ENCODE peak calls at places on chromosomes 13 and 19, in four cellular contexts. W is A549, D is K562, R is HepG2. E is an unnamed sample.

GRCh38 chr13:74171621-74172020 is 37.4 kb upstream of the KLF12 start:
- DNase-seq in R (no peak), W (no peak), D (no peak), E (no peak)

GRCh38 chr13:50236898-50237318 is 221.7 kb downstream of the KCNRG start:
- DNase-seq in D (no peak), R (no peak), W (no peak), E (no peak)

GRCh38 chr19:7435602-7436001 is 53.2 kb downstream of the PEX11G start:
- DNase-seq in D (no peak), W (no peak), R (no peak), E (no peak)

GRCh38 chr19:17721821-17722220 is 2.5 kb downstream of the MAP1S start:
- DNase-seq in W (no peak), R (no peak), D (no peak), E (no peak)

GRCh38 chr13:86788624-86789023 is 882.5 kb upstream of the SLITRK5 start:
- DNase-seq in D (no peak), W (no peak), R (no peak), E (no peak)

GRCh38 chr13:91031508-91031907 is 316.0 kb upstream of the MIR17HG start:
- DNase-seq in D (no peak), R (no peak), W (peak), E (no peak)

GRCh38 chr13:78689011-78689410 is 30.1 kb upstream of the OBI1 start:
- DNase-seq in W (no peak), D (no peak), R (peak), E (no peak)

GRCh38 chr13:20128459-20128927 is 32.4 kb downstream of the GJA3 start:
- DNase-seq in D (no peak), R (peak), W (no peak), E (peak)

GRCh38 chr19:51128227-51128626 is 3.5 kb downstream of the SIGLEC9 start:
- DNase-seq in W (no peak), D (no peak), R (no peak), E (no peak)

GRCh38 chr13:113328851-113329250 is 31.8 kb downstream of the LAMP1 start:
- DNase-seq in D (no peak), W (no peak), R (no peak), E (no peak)

GRCh38 chr13:113329656-113330312 is 32.7 kb downstream of the LAMP1 start:
- DNase-seq in R (no peak), D (no peak), W (no peak), E (no peak)

GRCh38 chr13:113325779-113326178 is 28.7 kb downstream of the LAMP1 start:
- DNase-seq in R (no peak), W (no peak), D (no peak), E (no peak)

GRCh38 chr13:113327391-113327765 is 30.3 kb downstream of the LAMP1 start:
- DNase-seq in R (no peak), W (no peak), D (no peak), E (no peak)

GRCh38 chr13:113327766-113328391 is 30.8 kb downstream of the LAMP1 start:
- DNase-seq in D (no peak), R (no peak), W (no peak), E (no peak)
- TF ChIP-seq HMGXB4 in D (no peak), R (no peak), W (no peak), E (no peak)

DNA sequence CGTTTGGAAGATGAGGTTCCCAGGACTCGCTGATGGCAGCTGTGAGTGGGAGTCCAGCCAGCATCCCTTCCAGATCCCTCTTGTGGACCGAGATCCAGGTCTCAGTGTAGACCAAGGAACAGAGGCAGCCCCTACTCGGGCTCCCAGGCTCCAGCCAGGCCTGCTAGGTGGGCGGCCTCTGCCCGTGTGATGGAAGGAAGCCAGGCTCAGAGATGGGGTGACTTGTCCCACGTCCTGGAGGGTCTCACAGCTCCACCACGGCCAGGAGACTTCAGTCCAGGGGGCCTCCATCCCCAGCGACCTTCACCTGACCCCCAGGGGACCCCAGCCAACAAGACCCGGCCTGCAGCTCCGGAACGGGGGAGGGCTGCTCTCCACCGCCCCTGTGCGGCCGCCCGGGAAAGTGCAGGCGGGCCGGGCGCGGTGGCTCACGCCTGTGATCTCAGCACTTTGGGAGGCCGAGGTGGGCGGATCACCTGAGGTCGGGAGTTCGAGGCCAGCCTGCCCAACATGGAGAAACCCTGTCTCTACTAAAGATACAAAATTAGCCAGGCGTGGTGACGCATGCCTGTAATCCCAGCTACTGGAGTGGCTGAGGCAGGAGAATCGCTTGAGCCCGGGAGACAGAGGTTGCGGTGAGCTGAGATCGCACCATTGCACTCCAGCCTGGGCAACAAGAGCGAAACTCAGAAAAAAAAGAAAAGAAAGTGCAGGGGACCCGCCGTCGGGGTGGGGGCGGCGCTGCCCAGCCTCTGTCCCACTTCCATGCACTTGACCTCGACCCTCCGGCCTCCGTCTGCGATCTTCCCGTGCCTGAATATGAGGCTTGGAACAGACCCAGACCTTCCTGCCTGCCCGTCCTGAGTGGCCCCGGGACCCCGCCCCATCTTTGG is 600 bp upstream of the MADCAM1 start:
- DNase-seq in R (no peak), W (peak), D (peak), E (peak)
- TF ChIP-seq HMGXB4 in R (peak), W (no peak), D (no peak), E (peak)

DNA sequence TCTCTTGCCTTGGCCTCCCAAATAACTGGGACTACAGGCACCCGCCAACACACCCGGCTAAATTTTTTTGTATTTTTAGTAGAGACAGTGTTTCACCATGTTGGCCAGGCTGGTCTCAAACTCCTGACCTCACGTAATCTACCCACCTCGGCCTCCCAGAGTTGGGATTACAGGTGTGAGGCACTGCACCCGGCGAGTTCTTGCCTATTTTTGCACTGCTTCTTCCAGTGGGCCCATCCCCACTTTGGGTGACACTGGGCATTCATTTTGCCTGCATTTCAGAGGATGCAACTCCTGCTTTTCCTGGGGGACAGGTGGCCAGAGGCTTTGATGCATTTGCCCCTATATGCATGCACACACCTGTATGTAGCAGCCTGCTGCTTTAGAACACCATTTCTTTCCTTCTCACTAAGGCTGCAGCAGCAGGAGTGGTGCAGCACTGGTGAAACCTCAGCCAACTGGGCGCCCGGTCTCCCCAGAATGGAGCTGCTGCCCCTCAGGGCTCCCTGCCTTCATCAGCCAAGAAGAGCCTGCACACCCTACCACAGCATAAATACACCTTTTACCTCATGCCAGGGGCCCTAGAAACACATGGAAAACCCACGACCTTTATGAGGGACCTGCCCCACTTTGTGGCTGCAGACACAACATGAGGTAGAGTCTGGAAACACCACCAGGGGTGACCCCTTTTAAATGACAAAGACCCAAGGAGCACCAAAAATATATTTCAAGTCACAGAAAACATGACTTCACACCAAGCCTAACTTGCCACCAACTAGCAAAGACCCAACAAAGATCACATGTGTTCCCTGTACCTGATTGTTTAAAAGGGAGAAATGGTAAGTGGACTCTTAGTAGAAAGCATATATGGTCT is 36.8 kb upstream of the POP4 start:
- DNase-seq in R (no peak), D (no peak), W (no peak), E (no peak)
- TF ChIP-seq HMGXB4 in R (no peak), D (no peak), W (no peak), E (no peak)

DNA sequence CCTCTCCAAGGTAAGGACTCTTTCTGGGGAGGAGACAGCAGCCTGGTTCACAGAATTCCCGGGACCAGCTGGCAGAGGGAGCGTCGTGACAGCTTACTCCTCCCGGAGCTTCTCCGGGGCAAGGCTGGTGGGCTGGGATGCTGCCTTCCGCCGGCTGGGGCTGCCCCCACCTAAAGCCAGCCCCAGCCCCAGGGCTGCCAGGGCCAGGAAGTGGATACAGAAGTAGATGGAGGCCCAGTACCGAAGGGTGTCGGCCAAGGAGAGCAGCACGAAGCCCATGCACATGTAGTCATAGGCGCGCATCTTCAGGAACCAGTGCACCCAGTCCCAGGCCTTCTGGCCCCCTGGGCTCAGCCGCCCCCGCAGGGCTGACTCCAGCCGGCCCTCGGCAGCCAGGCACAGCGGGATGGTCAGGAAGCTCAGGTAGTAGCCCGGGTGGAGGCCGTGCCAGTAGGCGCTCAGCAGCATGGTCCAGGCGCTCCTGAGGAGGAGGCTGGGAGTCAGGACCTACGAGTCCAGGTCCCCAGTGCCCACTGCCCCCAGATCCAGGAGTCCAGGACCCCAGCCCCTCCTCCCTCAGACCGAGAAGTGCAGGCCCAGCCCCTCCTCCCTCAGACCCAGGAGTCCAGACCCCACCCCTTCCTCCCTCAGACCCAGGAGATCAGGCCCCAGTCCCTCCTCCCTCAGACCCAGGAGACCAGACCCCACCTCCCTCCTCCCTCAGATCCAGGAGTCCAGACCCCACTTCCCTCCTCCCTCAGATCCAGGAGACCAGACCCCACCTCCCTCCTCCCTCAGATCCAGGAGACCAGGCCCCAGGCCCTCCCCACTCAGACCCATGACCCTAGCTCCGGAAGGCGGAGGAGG is 1.2 kb upstream of the TMC4 start:
- DNase-seq in D (no peak), W (no peak), R (no peak), E (no peak)
- TF ChIP-seq HMGXB4 in D (no peak), W (no peak), R (no peak), E (no peak)

DNA sequence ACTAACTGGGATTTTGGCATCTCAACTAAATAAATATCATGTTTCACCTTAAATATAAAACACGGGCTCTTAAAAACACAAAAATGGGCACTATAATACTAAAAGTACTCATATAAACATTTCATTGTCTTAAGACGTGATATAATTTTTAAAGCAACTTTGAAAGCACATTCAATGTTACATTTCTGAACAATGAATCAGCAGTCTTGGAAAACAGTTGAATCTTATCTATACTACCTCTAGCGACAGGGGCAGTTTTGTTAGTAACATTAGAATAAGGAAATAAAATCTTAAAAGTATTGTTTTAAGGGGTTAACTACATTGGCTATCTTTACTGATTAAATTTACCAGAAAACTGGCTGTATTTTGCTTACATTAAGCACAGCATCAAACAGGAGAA is 156.9 kb downstream of the UGGT2 start:
- DNase-seq in D (peak), W (no peak), R (no peak), E (no peak)
- TF ChIP-seq HMGXB4 in D (no peak), W (no peak), R (no peak), E (no peak)

GRCh38 chr13:29522044-29522685 is 73.3 kb downstream of the SLC7A1 start:
- DNase-seq in R (no peak), D (no peak), W (no peak), E (no peak)
- TF ChIP-seq HMGXB4 in R (no peak), D (no peak), W (no peak), E (no peak)

GRCh38 chr13:41458939-41459753 is 1.8 kb downstream of the RGCC start:
- DNase-seq in W (peak), R (peak), D (peak), E (peak)
- TF ChIP-seq HMGXB4 in W (no peak), R (no peak), D (no peak), E (no peak)

DNA sequence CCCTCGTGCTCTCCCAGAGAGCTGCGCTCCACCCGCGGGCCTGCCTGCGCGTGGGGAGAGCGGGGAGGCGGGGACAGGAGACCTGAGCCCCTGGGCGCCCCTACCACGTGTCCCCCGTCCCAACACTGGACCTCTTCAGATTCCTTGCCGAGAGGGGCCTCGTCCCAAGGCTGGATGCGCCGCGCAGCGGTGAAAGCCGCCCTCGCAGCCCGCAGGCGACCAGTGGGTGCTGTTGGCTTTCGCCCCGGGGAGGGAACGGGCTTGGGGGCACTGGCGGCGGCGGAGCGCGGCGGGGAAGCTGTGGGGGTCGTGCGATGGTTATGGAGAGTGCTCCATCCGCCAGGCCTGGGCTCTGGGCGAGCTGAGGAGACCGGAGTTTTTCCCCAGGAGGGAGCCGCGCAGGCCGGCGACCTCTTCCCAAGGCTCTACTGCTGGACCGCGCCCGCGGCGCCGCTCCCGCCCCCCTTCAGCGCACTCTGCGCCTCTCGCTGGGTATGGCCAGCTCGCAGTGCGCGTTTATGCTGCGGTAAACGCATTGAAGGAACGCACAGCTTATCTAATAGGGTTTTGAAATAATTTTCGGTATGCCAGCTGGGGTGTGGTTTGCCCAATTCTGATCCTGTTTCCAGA is 17.2 kb upstream of the RNF17 start:
- DNase-seq in W (peak), R (no peak), D (no peak), E (peak)
- TF ChIP-seq HMGXB4 in W (no peak), R (no peak), D (no peak), E (peak)

DNA sequence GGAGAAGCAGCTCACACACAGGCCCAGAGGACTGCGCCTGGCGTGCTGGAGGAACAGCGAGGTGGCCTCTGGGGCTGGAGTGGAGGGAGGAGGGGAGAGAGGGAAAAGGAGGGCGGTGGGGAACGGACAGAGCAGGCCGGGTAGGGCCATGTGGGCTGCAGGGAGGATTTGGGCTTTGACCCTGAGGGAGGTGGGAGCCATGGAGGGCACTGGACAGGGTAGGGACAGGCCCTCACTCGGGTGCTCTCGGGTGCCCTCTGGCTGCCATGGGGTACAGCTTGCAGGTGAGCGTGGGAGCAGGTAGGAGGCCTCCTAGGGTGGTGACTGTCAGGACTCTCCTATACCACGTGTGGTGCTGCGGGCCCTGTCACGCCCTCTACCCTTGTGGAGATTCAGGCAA is 22.8 kb downstream of the PLIN4 start:
- DNase-seq in R (no peak), W (peak), D (no peak), E (peak)
- TF ChIP-seq HMGXB4 in R (no peak), W (no peak), D (no peak), E (no peak)

DNA sequence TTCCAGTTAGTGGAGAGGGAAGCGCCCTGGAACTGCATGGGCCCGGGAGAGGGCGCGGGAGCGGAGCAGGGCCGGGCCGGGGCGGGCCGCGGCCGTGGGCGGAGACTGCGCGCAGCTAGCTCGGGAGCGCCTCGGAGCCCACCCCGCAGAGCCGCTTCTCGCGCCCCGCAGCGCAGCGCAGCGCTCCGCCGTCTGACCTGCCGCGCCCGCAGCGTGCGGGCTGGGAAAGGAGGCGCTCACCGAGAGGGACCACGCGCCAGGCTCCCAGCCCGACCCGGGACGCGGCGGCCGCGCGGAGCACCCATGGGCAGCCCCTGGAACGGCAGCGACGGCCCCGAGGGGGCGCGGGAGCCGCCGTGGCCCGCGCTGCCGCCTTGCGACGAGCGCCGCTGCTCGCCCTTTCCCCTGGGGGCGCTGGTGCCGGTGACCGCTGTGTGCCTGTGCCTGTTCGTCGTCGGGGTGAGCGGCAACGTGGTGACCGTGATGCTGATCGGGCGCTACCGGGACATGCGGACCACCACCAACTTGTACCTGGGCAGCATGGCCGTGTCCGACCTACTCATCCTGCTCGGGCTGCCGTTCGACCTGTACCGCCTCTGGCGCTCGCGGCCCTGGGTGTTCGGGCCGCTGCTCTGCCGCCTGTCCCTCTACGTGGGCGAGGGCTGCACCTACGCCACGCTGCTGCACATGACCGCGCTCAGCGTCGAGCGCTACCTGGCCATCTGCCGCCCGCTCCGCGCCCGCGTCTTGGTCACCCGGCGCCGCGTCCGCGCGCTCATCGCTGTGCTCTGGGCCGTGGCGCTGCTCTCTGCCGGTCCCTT is at the start of gene MLNR:
- DNase-seq in R (peak), D (peak), W (peak), E (peak)
- TF ChIP-seq HMGXB4 in R (peak), D (no peak), W (no peak), E (peak)

E was measured in WTC11.